ENCODE peak calls at places on chromosomes 6 and 20, in eight cellular contexts. M is myocyte; Y is amniotic stem cell; W is cardiac fibroblast; J is stimulated activated CD8-positive, alpha-beta memory T cell treated with anti-CD3 and anti-CD28 coated beads, Interleukin-12 subunit alpha, Interleukin-12 subunit beta, amount 100 ng/mL, for 1 hour; F is mucosa of gallbladder; I is activated naive CD4-positive, alpha-beta T cell treated with anti-CD3 and anti-CD28 coated beads, Interleukin-2, amount 50 U/mL, for 72 hours; D is NCI-H2029. E is an unnamed sample.

GRCh38 chr6:167350322-167350721 is 25.4 kb downstream of the TTLL2 start:
- DNase-seq in M (no peak), Y (no peak), W (no peak), J (no peak), F (no peak), I (no peak), D (no peak), E (peak; percentile 15)

GRCh38 chr6:34810936-34811632 is 19.2 kb downstream of the BLTP3A start:
- DNase-seq in M (no peak), Y (no peak), W (no peak), J (no peak), F (peak; percentile 51), I (no peak), D (no peak), E (no peak)

GRCh38 chr6:69593706-69594105 is 203.1 kb downstream of the LMBRD1 start:
- DNase-seq in M (peak; percentile 47), Y (no peak), W (no peak), J (no peak), F (no peak), I (no peak), D (no peak), E (no peak)

GRCh38 chr6:111382476-111383294 is 100.3 kb downstream of the REV3L start:
- DNase-seq in M (no peak), Y (no peak), W (peak; percentile 18), J (no peak), F (no peak), I (no peak), D (no peak), E (no peak)

GRCh38 chr6:88403486-88403885 is 237.3 kb upstream of the CNR1 start:
- DNase-seq in M (no peak), Y (no peak), W (peak; percentile 41), J (no peak), F (no peak), I (no peak), D (no peak), E (no peak)

GRCh38 chr6:153172815-153173214 is 41.7 kb upstream of the RGS17 start:
- DNase-seq in M (no peak), Y (no peak), W (no peak), J (no peak), F (no peak), I (no peak), D (no peak), E (no peak)

GRCh38 chr6:43851204-43851855 is 81.3 kb downstream of the VEGFA start:
- DNase-seq in M (peak; percentile 92), Y (peak; percentile 9), W (peak; percentile 88), J (no peak), F (peak; percentile 40), I (no peak), D (no peak), E (no peak)

GRCh38 chr6:18465410-18466154 is 78.4 kb downstream of the RNF144B start:
- DNase-seq in M (no peak), Y (no peak), W (no peak), J (no peak), F (no peak), I (no peak), D (no peak), E (no peak)

GRCh38 chr20:59120919-59121318 is 42.7 kb upstream of the ZNF831 start:
- DNase-seq in M (no peak), Y (no peak), W (no peak), J (no peak), F (no peak), I (no peak), D (no peak), E (no peak)

GRCh38 chr6:20978176-20978614 is 443.9 kb downstream of the CDKAL1 start:
- DNase-seq in M (peak; percentile 4), Y (no peak), W (peak; percentile 11), J (no peak), F (no peak), I (no peak), D (no peak), E (no peak)

GRCh38 chr6:38349795-38350194 is 289.9 kb downstream of the BTBD9 start:
- DNase-seq in M (peak; percentile 52), Y (peak; percentile 63), W (peak; percentile 62), J (no peak), F (peak; percentile 27), I (no peak), D (no peak), E (no peak)

GRCh38 chr20:50332491-50332980 is 141.9 kb downstream of the CEBPB start:
- DNase-seq in M (no peak), Y (no peak), W (no peak), J (no peak), F (no peak), I (no peak), D (no peak), E (no peak)

GRCh38 chr6:159988983-159989454 is 20.1 kb downstream of the IGF2R start:
- DNase-seq in M (no peak), Y (no peak), W (peak; percentile 51), J (no peak), F (no peak), I (no peak), D (no peak), E (no peak)

GRCh38 chr6:140185991-140186390 is 811.5 kb upstream of the CITED2 start:
- DNase-seq in M (no peak), Y (no peak), W (no peak), J (no peak), F (no peak), I (no peak), D (no peak), E (no peak)

GRCh38 chr6:19757036-19757435 is 80.1 kb upstream of the ID4 start:
- DNase-seq in M (peak; percentile 6), Y (no peak), W (peak; percentile 59), J (no peak), F (no peak), I (no peak), D (no peak), E (no peak)

GRCh38 chr6:125293587-125293986 is 8.2 kb downstream of the HDDC2 start:
- DNase-seq in M (peak; percentile 87), Y (no peak), W (no peak), J (no peak), F (no peak), I (no peak), D (no peak), E (no peak)

GRCh38 chr6:34241351-34242215 is 4.9 kb downstream of the HMGA1 start:
- DNase-seq in M (no peak), Y (no peak), W (no peak), J (no peak), F (no peak), I (no peak), D (no peak), E (no peak)

GRCh38 chr6:36986704-36987047 is 680 bp upstream of the MTCH1 start:
- DNase-seq in M (no peak), Y (no peak), W (no peak), J (no peak), F (no peak), I (no peak), D (no peak), E (peak; percentile 24)

GRCh38 chr6:109610555-109610954 is 80.4 kb downstream of the AK9 start:
- DNase-seq in M (no peak), Y (no peak), W (peak; percentile 5), J (no peak), F (no peak), I (no peak), D (no peak), E (no peak)

GRCh38 chr20:11168026-11168425 is 494.2 kb upstream of the JAG1 start:
- DNase-seq in M (peak; percentile 56), Y (no peak), W (no peak), J (no peak), F (no peak), I (no peak), D (no peak), E (no peak)

GRCh38 chr6:24899647-24900325 is 36.0 kb downstream of the RIPOR2 start:
- DNase-seq in M (no peak), Y (no peak), W (peak; percentile 64), J (no peak), F (no peak), I (no peak), D (no peak), E (no peak)

E was measured in mucosa of descending colon.